ENCODE peak calls at places on chromosomes 3 and 15, in eight cellular contexts. K is endothelial cell, N is endodermal cell, T is CD14-positive monocyte, V is sigmoid colon, Y is brain microvascular endothelial cell, L is breast epithelium, W is tibial artery. O is an unnamed sample.

GRCh38 chr3:71101014-71101413 is 482.5 kb downstream of the FOXP1 start:
- DNase-seq in K (no peak), N (no peak), T (no peak), V (no peak), Y (no peak), L (no peak), W (no peak), O (peak)

GRCh38 chr15:87461621-87462020 is 794.9 kb downstream of the NTRK3 start:
- DNase-seq in K (no peak), N (no peak), T (no peak), V (no peak), Y (no peak), L (no peak), W (no peak), O (no peak)

GRCh38 chr15:40857601-40858351 is 13.9 kb downstream of the SPINT1 start:
- DNase-seq in K (peak), N (peak), T (peak), V (peak), Y (peak), L (peak), W (peak), O (peak)

GRCh38 chr15:56929389-56929788 is 10.9 kb downstream of the TCF12 start:
- DNase-seq in K (no peak), N (no peak), T (no peak), V (no peak), Y (peak), L (no peak), W (no peak), O (no peak)

GRCh38 chr15:42373274-42373673 is 14.0 kb downstream of the CAPN3 start:
- DNase-seq in K (no peak), N (no peak), T (no peak), V (no peak), Y (no peak), L (no peak), W (no peak), O (no peak)

GRCh38 chr3:133573054-133573628 is 345 bp upstream of the CDV3 start:
- DNase-seq in K (peak), N (peak), T (peak), V (peak), Y (peak), L (peak), W (peak), O (peak)

GRCh38 chr3:194312743-194313281 is 38.3 kb downstream of the CPN2 start:
- DNase-seq in K (no peak), N (peak), T (no peak), V (peak), Y (no peak), L (peak), W (peak), O (peak)

GRCh38 chr3:50297384-50297775 is 1.8 kb downstream of the HYAL3 start:
- DNase-seq in K (no peak), N (peak), T (no peak), V (peak), Y (no peak), L (no peak), W (no peak), O (no peak)

GRCh38 chr3:127089487-127090145 is 103.3 kb upstream of the PRR23E start:
- DNase-seq in K (no peak), N (no peak), T (no peak), V (no peak), Y (no peak), L (no peak), W (no peak), O (no peak)

GRCh38 chr3:149494759-149495580 is 20.5 kb downstream of the TM4SF4 start:
- DNase-seq in K (no peak), N (no peak), T (no peak), V (no peak), Y (peak), L (no peak), W (no peak), O (peak)

GRCh38 chr15:29278436-29279099 is 8.9 kb upstream of the NSMCE3 start:
- DNase-seq in K (no peak), N (no peak), T (no peak), V (no peak), Y (peak), L (no peak), W (no peak), O (peak)

GRCh38 chr3:137035631-137036030 is 77.8 kb downstream of the IL20RB start:
- DNase-seq in K (peak), N (peak), T (no peak), V (no peak), Y (peak), L (no peak), W (no peak), O (no peak)

GRCh38 chr3:177337548-177338331 is 140.5 kb upstream of the TBL1XR1 start:
- DNase-seq in K (no peak), N (no peak), T (no peak), V (no peak), Y (peak), L (no peak), W (no peak), O (peak)

GRCh38 chr3:193982258-193982659 is 153.7 kb upstream of the HES1 start:
- DNase-seq in K (no peak), N (no peak), T (no peak), V (peak), Y (no peak), L (no peak), W (peak), O (peak)

GRCh38 chr15:40266828-40267304 is 16.0 kb downstream of the ANKRD63 start:
- DNase-seq in K (no peak), N (no peak), T (peak), V (peak), Y (peak), L (peak), W (peak), O (peak)

GRCh38 chr3:127671523-127672428 is 976 bp upstream of the ABTB1 start:
- DNase-seq in K (peak), N (peak), T (no peak), V (peak), Y (no peak), L (no peak), W (peak), O (no peak)

GRCh38 chr3:159882784-159883779 is 105.6 kb upstream of the IL12A start:
- DNase-seq in K (no peak), N (no peak), T (no peak), V (no peak), Y (peak), L (no peak), W (no peak), O (peak)
- TF ChIP-seq CTCF in K (no peak), N (no peak), T (no peak), V (no peak), Y (peak), L (no peak), W (no peak), O (no peak)

GRCh38 chr15:100602064-100602821 is at the start of the genes ASB7 and LINS1:
- DNase-seq in K (peak), N (peak), T (peak), V (peak), Y (peak), L (peak), W (peak), O (peak)
- TF ChIP-seq CTCF in K (no peak), N (no peak), T (no peak), V (no peak), Y (no peak), L (no peak), W (no peak), O (no peak)

GRCh38 chr3:195893121-195893449 is 15.3 kb downstream of the TNK2 start:
- DNase-seq in K (no peak), N (no peak), T (no peak), V (peak), Y (no peak), L (peak), W (peak), O (no peak)

GRCh38 chr3:195892105-195892354 is 16.3 kb downstream of the TNK2 start:
- DNase-seq in K (no peak), N (no peak), T (no peak), V (no peak), Y (no peak), L (no peak), W (no peak), O (no peak)

GRCh38 chr3:195891431-195892104 is 16.8 kb downstream of the TNK2 start:
- DNase-seq in K (no peak), N (no peak), T (no peak), V (no peak), Y (no peak), L (no peak), W (no peak), O (no peak)

GRCh38 chr3:195893516-195893915 is 14.8 kb downstream of the TNK2 start:
- DNase-seq in K (no peak), N (no peak), T (peak), V (no peak), Y (no peak), L (no peak), W (no peak), O (no peak)

DNA sequence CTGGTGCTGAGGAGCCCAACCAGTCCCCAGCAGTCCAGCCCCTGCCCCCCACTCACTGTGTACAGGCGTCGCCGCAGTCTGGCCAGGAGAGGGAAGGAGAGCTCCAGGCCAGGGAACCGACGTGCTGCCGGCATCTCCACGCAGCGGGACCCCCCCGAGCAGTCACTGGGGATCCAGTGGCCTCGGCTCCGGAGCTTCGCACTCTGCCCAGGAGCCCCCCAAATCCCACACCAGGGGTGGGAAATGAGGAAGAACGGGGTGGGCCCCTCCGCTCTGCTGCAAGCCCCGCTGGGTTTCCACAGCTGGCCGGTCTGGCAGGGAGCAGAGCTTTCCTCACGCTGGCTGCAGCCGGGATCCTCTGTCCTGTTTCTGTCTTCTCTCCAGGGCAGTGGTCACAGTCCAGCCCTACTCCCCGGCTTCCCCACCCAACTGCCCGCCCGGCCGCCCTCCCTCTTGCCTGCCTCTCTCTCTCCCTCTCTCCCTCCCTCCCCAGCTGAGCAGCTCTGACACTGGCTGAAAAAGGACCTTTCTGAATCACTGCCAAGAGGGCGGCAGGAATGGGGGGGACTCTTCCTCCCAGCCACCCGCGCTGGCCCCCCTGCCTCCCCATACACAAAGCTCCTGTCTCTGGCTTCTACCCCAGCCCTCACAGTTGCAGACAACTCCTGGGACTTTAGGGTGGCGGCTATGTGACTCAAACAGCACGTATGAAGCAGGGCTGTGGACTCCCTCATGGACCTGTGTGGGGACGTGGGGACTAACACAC is 15.8 kb downstream of the TNK2 start:
- DNase-seq in K (no peak), N (peak), T (no peak), V (peak), Y (no peak), L (peak), W (peak), O (no peak)
- TF ChIP-seq CTCF in K (no peak), N (no peak), T (no peak), V (no peak), Y (peak), L (no peak), W (peak), O (no peak)

GRCh38 chr3:11566916-11567315 is 76.8 kb downstream of the VGLL4 start:
- DNase-seq in K (no peak), N (peak), T (no peak), V (no peak), Y (no peak), L (no peak), W (no peak), O (no peak)

GRCh38 chr3:11566478-11566877 is 77.2 kb downstream of the VGLL4 start:
- DNase-seq in K (no peak), N (no peak), T (no peak), V (no peak), Y (no peak), L (no peak), W (no peak), O (no peak)

GRCh38 chr3:11565492-11565891 is 78.2 kb downstream of the VGLL4 start:
- DNase-seq in K (no peak), N (no peak), T (no peak), V (no peak), Y (no peak), L (no peak), W (no peak), O (no peak)

GRCh38 chr3:11565072-11565471 is 78.6 kb downstream of the VGLL4 start:
- DNase-seq in K (no peak), N (peak), T (no peak), V (no peak), Y (no peak), L (no peak), W (no peak), O (no peak)

GRCh38 chr3:11565932-11566331 is 77.8 kb downstream of the VGLL4 start:
- DNase-seq in K (no peak), N (no peak), T (no peak), V (no peak), Y (no peak), L (no peak), W (no peak), O (no peak)
- TF ChIP-seq CTCF in K (no peak), N (no peak), T (no peak), V (no peak), Y (no peak), L (no peak), W (no peak), O (no peak)

GRCh38 chr15:85854345-85855097 is 59.8 kb upstream of the KLHL25 start:
- DNase-seq in K (peak), N (peak), T (no peak), V (no peak), Y (peak), L (no peak), W (no peak), O (peak)
- TF ChIP-seq CTCF in K (peak), N (peak), T (peak), V (peak), Y (peak), L (peak), W (peak), O (peak)

GRCh38 chr15:81047948-81048347 is 47.2 kb downstream of the TLNRD1 start:
- DNase-seq in K (no peak), N (no peak), T (no peak), V (no peak), Y (no peak), L (no peak), W (no peak), O (no peak)
- TF ChIP-seq CTCF in K (no peak), N (no peak), T (no peak), V (no peak), Y (no peak), L (no peak), W (no peak), O (no peak)

GRCh38 chr3:75001330-75001729 is 386.9 kb upstream of the CNTN3 start:
- DNase-seq in K (no peak), N (no peak), T (no peak), V (no peak), Y (no peak), L (no peak), W (no peak), O (no peak)
- TF ChIP-seq CTCF in K (peak), N (peak), T (no peak), V (no peak), Y (no peak), L (peak), W (no peak), O (peak)

GRCh38 chr15:72800819-72801481 is 17.4 kb upstream of the ADPGK start:
- DNase-seq in K (no peak), N (no peak), T (no peak), V (no peak), Y (no peak), L (no peak), W (no peak), O (no peak)

GRCh38 chr15:72797834-72798233 is 14.3 kb upstream of the ADPGK start:
- DNase-seq in K (no peak), N (no peak), T (no peak), V (no peak), Y (no peak), L (no peak), W (no peak), O (no peak)

GRCh38 chr15:72796210-72796514 is 12.6 kb upstream of the ADPGK start:
- DNase-seq in K (no peak), N (no peak), T (no peak), V (no peak), Y (no peak), L (no peak), W (no peak), O (no peak)

GRCh38 chr15:72797338-72797689 is 13.8 kb upstream of the ADPGK start:
- DNase-seq in K (no peak), N (no peak), T (no peak), V (no peak), Y (no peak), L (no peak), W (no peak), O (no peak)

GRCh38 chr15:72796515-72797337 is 13.2 kb upstream of the ADPGK start:
- DNase-seq in K (peak), N (peak), T (no peak), V (no peak), Y (no peak), L (no peak), W (no peak), O (no peak)
- TF ChIP-seq CTCF in K (peak), N (peak), T (peak), V (peak), Y (peak), L (peak), W (peak), O (peak)